ENCODE peak calls at places on chromosomes 11 and 22, in four cellular contexts. One of them, this sample, is unnamed.

GRCh38 chr11:77372736-77373135 is 71.2 kb upstream of the GDPD4 start:
- DNase-seq in activated T-cell treated with anti-CD3 and anti-CD28 coated beads for 48 hours: no peak
- DNase-seq in activated T-helper 1 cell treated with anti-CD3 and anti-CD28 coated beads, Interleukin-12 subunit alpha, Interleukin-12 subunit beta, Interleukin-2, Interleukin-4 antibody, amounts not matched to agents 30 ng/mL and 10 ng/mL and 1 ng/mL, durations not matched to agents 14 hours and 24 hours and 36 hours: no peak
- DNase-seq in aorta: no peak
- DNase-seq in this sample: no peak

GRCh38 chr11:86671386-86672006 is 920 bp downstream of the ME3 start:
- DNase-seq in activated T-cell treated with anti-CD3 and anti-CD28 coated beads for 48 hours: no peak
- DNase-seq in activated T-helper 1 cell treated with anti-CD3 and anti-CD28 coated beads, Interleukin-12 subunit alpha, Interleukin-12 subunit beta, Interleukin-2, Interleukin-4 antibody, amounts not matched to agents 30 ng/mL and 10 ng/mL and 1 ng/mL, durations not matched to agents 14 hours and 24 hours and 36 hours: no peak
- DNase-seq in aorta: peak
- DNase-seq in this sample: peak

GRCh38 chr22:20404881-20405280 is 10.9 kb downstream of the ZNF74 start:
- DNase-seq in activated T-cell treated with anti-CD3 and anti-CD28 coated beads for 48 hours: no peak
- DNase-seq in aorta: no peak
- DNase-seq in activated T-helper 1 cell treated with anti-CD3 and anti-CD28 coated beads, Interleukin-12 subunit alpha, Interleukin-12 subunit beta, Interleukin-2, Interleukin-4 antibody, amounts not matched to agents 30 ng/mL and 10 ng/mL and 1 ng/mL, durations not matched to agents 14 hours and 24 hours and 36 hours: no peak
- DNase-seq in this sample: no peak

GRCh38 chr22:35352214-35353111 is 28.4 kb upstream of the HMOX1 start:
- DNase-seq in aorta: peak
- DNase-seq in activated T-helper 1 cell treated with anti-CD3 and anti-CD28 coated beads, Interleukin-12 subunit alpha, Interleukin-12 subunit beta, Interleukin-2, Interleukin-4 antibody, amounts not matched to agents 30 ng/mL and 10 ng/mL and 1 ng/mL, durations not matched to agents 14 hours and 24 hours and 36 hours: no peak
- DNase-seq in activated T-cell treated with anti-CD3 and anti-CD28 coated beads for 48 hours: peak
- DNase-seq in this sample: peak

GRCh38 chr22:24179478-24180210 is 1.6 kb upstream of the SUSD2 start:
- DNase-seq in aorta: no peak
- DNase-seq in activated T-cell treated with anti-CD3 and anti-CD28 coated beads for 48 hours: no peak
- DNase-seq in activated T-helper 1 cell treated with anti-CD3 and anti-CD28 coated beads, Interleukin-12 subunit alpha, Interleukin-12 subunit beta, Interleukin-2, Interleukin-4 antibody, amounts not matched to agents 30 ng/mL and 10 ng/mL and 1 ng/mL, durations not matched to agents 14 hours and 24 hours and 36 hours: no peak
- DNase-seq in this sample: peak

GRCh38 chr11:3823762-3824506 is 15.6 kb downstream of the PGAP2 start:
- DNase-seq in aorta: no peak
- DNase-seq in activated T-cell treated with anti-CD3 and anti-CD28 coated beads for 48 hours: no peak
- DNase-seq in activated T-helper 1 cell treated with anti-CD3 and anti-CD28 coated beads, Interleukin-12 subunit alpha, Interleukin-12 subunit beta, Interleukin-2, Interleukin-4 antibody, amounts not matched to agents 30 ng/mL and 10 ng/mL and 1 ng/mL, durations not matched to agents 14 hours and 24 hours and 36 hours: no peak
- DNase-seq in this sample: no peak

GRCh38 chr11:69787457-69787856 is 12.3 kb upstream of the FGF4 start:
- DNase-seq in activated T-helper 1 cell treated with anti-CD3 and anti-CD28 coated beads, Interleukin-12 subunit alpha, Interleukin-12 subunit beta, Interleukin-2, Interleukin-4 antibody, amounts not matched to agents 30 ng/mL and 10 ng/mL and 1 ng/mL, durations not matched to agents 14 hours and 24 hours and 36 hours: no peak
- DNase-seq in activated T-cell treated with anti-CD3 and anti-CD28 coated beads for 48 hours: no peak
- DNase-seq in aorta: no peak
- DNase-seq in this sample: peak

GRCh38 chr22:48700566-48701295 is 1126.9 kb downstream of the BRD1 start:
- DNase-seq in activated T-cell treated with anti-CD3 and anti-CD28 coated beads for 48 hours: no peak
- DNase-seq in activated T-helper 1 cell treated with anti-CD3 and anti-CD28 coated beads, Interleukin-12 subunit alpha, Interleukin-12 subunit beta, Interleukin-2, Interleukin-4 antibody, amounts not matched to agents 30 ng/mL and 10 ng/mL and 1 ng/mL, durations not matched to agents 14 hours and 24 hours and 36 hours: no peak
- DNase-seq in aorta: no peak
- DNase-seq in this sample: peak

GRCh38 chr11:73308003-73308962 is at the start of gene ARHGEF17:
- DNase-seq in aorta: peak
- DNase-seq in activated T-helper 1 cell treated with anti-CD3 and anti-CD28 coated beads, Interleukin-12 subunit alpha, Interleukin-12 subunit beta, Interleukin-2, Interleukin-4 antibody, amounts not matched to agents 30 ng/mL and 10 ng/mL and 1 ng/mL, durations not matched to agents 14 hours and 24 hours and 36 hours: peak
- DNase-seq in activated T-cell treated with anti-CD3 and anti-CD28 coated beads for 48 hours: no peak
- DNase-seq in this sample: peak

GRCh38 chr11:64249563-64250405 is 1.5 kb upstream of the PLCB3 start:
- DNase-seq in activated T-cell treated with anti-CD3 and anti-CD28 coated beads for 48 hours: no peak
- DNase-seq in aorta: no peak
- DNase-seq in activated T-helper 1 cell treated with anti-CD3 and anti-CD28 coated beads, Interleukin-12 subunit alpha, Interleukin-12 subunit beta, Interleukin-2, Interleukin-4 antibody, amounts not matched to agents 30 ng/mL and 10 ng/mL and 1 ng/mL, durations not matched to agents 14 hours and 24 hours and 36 hours: no peak
- DNase-seq in this sample: no peak

GRCh38 chr11:2647167-2647566 is 52.6 kb downstream of the KCNQ1OT1 start:
- DNase-seq in activated T-helper 1 cell treated with anti-CD3 and anti-CD28 coated beads, Interleukin-12 subunit alpha, Interleukin-12 subunit beta, Interleukin-2, Interleukin-4 antibody, amounts not matched to agents 30 ng/mL and 10 ng/mL and 1 ng/mL, durations not matched to agents 14 hours and 24 hours and 36 hours: no peak
- DNase-seq in aorta: no peak
- DNase-seq in activated T-cell treated with anti-CD3 and anti-CD28 coated beads for 48 hours: no peak
- DNase-seq in this sample: no peak

GRCh38 chr11:122100222-122101080 is 15.6 kb downstream of the BLID start:
- DNase-seq in activated T-helper 1 cell treated with anti-CD3 and anti-CD28 coated beads, Interleukin-12 subunit alpha, Interleukin-12 subunit beta, Interleukin-2, Interleukin-4 antibody, amounts not matched to agents 30 ng/mL and 10 ng/mL and 1 ng/mL, durations not matched to agents 14 hours and 24 hours and 36 hours: no peak
- DNase-seq in activated T-cell treated with anti-CD3 and anti-CD28 coated beads for 48 hours: no peak
- DNase-seq in aorta: peak
- DNase-seq in this sample: peak

GRCh38 chr11:121236115-121237001 is 56.2 kb upstream of the SC5D start:
- DNase-seq in aorta: no peak
- DNase-seq in activated T-cell treated with anti-CD3 and anti-CD28 coated beads for 48 hours: no peak
- DNase-seq in activated T-helper 1 cell treated with anti-CD3 and anti-CD28 coated beads, Interleukin-12 subunit alpha, Interleukin-12 subunit beta, Interleukin-2, Interleukin-4 antibody, amounts not matched to agents 30 ng/mL and 10 ng/mL and 1 ng/mL, durations not matched to agents 14 hours and 24 hours and 36 hours: no peak
- DNase-seq in this sample: no peak

This sample was measured in left lung.